ENCODE peak calls at places on chromosomes 11 and 22, in six cellular contexts. Y is GM12891, C is HepG2, D is H1, E is K562, R is GM12878. V is an unnamed sample.

GRCh38 chr11:37571248-37571647 is 973.2 kb upstream of the RAG2 start:
- DNase-seq in Y (no peak), E (no peak), D (no peak), C (no peak), R (no peak), V (no peak)

GRCh38 chr11:109424893-109425292 is 2.9 kb downstream of the C11orf87 start:
- DNase-seq in D (peak), R (no peak), C (peak), E (peak), Y (no peak), V (no peak)

GRCh38 chr11:91527380-91528030 is 697.1 kb upstream of the FAT3 start:
- DNase-seq in E (no peak), R (no peak), Y (no peak), C (no peak), D (no peak), V (no peak)

GRCh38 chr11:70511345-70511744 is 113.0 kb downstream of the CTTN start:
- DNase-seq in Y (no peak), D (no peak), R (no peak), E (peak), C (no peak), V (no peak)

GRCh38 chr22:20405931-20406685 is 12.2 kb downstream of the ZNF74 start:
- DNase-seq in D (no peak), R (no peak), E (no peak), C (no peak), Y (no peak), V (no peak)

GRCh38 chr11:114330373-114330772 is 34.2 kb downstream of the NNMT start:
- DNase-seq in E (no peak), R (no peak), D (no peak), C (no peak), Y (no peak), V (no peak)

GRCh38 chr11:86952933-86953637 is 2.1 kb downstream of the FZD4 start:
- DNase-seq in C (no peak), Y (no peak), D (no peak), R (no peak), E (no peak), V (no peak)

GRCh38 chr11:9459573-9460321 is 1.1 kb upstream of the ZNF143 start:
- DNase-seq in E (no peak), C (peak), D (no peak), R (no peak), Y (no peak), V (no peak)

GRCh38 chr11:28756977-28757376 is 648.8 kb downstream of the METTL15 start:
- DNase-seq in R (no peak), D (no peak), C (no peak), E (no peak), Y (no peak), V (no peak)

GRCh38 chr22:45341503-45341902 is 31.8 kb downstream of the FAM118A start:
- DNase-seq in E (no peak), R (no peak), D (no peak), C (no peak), Y (no peak), V (no peak)

GRCh38 chr22:23251445-23252093 is 71.3 kb downstream of the BCR start:
- DNase-seq in C (peak), E (peak), D (no peak), R (no peak), Y (no peak), V (no peak)

GRCh38 chr22:46542011-46542985 is 4.9 kb upstream of the CELSR1 start:
- DNase-seq in Y (peak), C (peak), D (peak), R (peak), E (peak), V (peak)

GRCh38 chr11:127002669-127003259 is 2.2 kb upstream of the KIRREL3 start:
- DNase-seq in R (no peak), E (no peak), C (no peak), Y (no peak), D (no peak), V (no peak)

GRCh38 chr11:133598879-133599278 is 66.6 kb upstream of the OPCML start:
- DNase-seq in C (no peak), R (no peak), E (no peak), Y (no peak), D (no peak), V (no peak)

GRCh38 chr22:47914481-47915097 is 1152.1 kb downstream of the TBC1D22A start:
- DNase-seq in R (no peak), Y (no peak), C (no peak), D (no peak), E (peak), V (no peak)

GRCh38 chr11:115784796-115785521 is 280.7 kb upstream of the CADM1 start:
- DNase-seq in C (no peak), Y (no peak), E (no peak), R (no peak), D (no peak), V (no peak)

GRCh38 chr11:36478700-36479329 is 31.3 kb downstream of the TRAF6 start:
- DNase-seq in D (no peak), E (no peak), Y (no peak), R (no peak), C (peak), V (no peak)

GRCh38 chr11:20089357-20089756 is 70.9 kb downstream of the DBX1 start:
- DNase-seq in R (no peak), Y (no peak), C (no peak), D (no peak), E (no peak), V (no peak)

GRCh38 chr22:24601217-24602104 is 1.5 kb upstream of the GGT1 start:
- DNase-seq in D (peak), Y (no peak), E (no peak), R (no peak), C (peak), V (no peak)

GRCh38 chr11:58658553-58659080 is 36.2 kb downstream of the CNTF start:
- DNase-seq in E (no peak), C (no peak), R (no peak), D (no peak), Y (no peak), V (no peak)

GRCh38 chr11:58654079-58654907 is 31.8 kb downstream of the CNTF start:
- DNase-seq in R (peak), D (peak), Y (peak), C (peak), E (peak), V (peak)

GRCh38 chr11:58656348-58656747 is 33.9 kb downstream of the CNTF start:
- DNase-seq in D (no peak), Y (no peak), R (no peak), C (no peak), E (no peak), V (no peak)

GRCh38 chr11:58652726-58653280 is 30.3 kb downstream of the CNTF start:
- DNase-seq in D (no peak), R (no peak), C (no peak), Y (no peak), E (no peak), V (no peak)

DNA sequence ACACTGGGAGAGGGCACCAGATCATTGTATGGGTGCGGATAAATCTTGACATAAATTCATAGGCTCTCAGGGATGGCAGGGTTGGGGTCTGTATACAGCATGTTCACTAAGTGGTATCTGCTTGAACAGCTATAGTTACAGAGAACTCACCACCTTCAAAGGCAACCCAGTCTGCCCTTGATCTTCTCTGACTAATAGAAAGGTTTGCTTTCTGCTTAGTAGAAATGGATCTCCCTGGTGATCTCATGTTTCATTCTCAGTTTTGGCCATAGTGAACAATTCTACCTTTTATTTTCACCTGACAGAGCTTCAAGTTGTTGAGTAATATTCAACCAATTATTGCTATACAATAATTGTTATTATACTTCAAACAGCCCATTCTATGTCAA is 32.4 kb downstream of the CNTF start:
- DNase-seq in D (no peak), R (no peak), E (no peak), C (no peak), Y (no peak), V (no peak)
- TF ChIP-seq TAF1 in D (no peak), R (no peak), E (no peak), C (no peak), Y (no peak), V (no peak)

GRCh38 chr11:129315781-129316579 is 59.7 kb upstream of the BARX2 start:
- DNase-seq in D (peak), E (no peak), C (peak), R (no peak), Y (no peak), V (no peak)
- TF ChIP-seq POLR2A in D (no peak), E (no peak), C (no peak), R (no peak), Y (no peak), V (no peak)

GRCh38 chr11:122748968-122749687 is 89.2 kb upstream of the CRTAM start:
- DNase-seq in Y (peak), E (no peak), D (no peak), R (peak), C (no peak), V (peak)
- TF ChIP-seq TAF1 in Y (no peak), E (no peak), D (no peak), R (no peak), C (no peak), V (no peak)

DNA sequence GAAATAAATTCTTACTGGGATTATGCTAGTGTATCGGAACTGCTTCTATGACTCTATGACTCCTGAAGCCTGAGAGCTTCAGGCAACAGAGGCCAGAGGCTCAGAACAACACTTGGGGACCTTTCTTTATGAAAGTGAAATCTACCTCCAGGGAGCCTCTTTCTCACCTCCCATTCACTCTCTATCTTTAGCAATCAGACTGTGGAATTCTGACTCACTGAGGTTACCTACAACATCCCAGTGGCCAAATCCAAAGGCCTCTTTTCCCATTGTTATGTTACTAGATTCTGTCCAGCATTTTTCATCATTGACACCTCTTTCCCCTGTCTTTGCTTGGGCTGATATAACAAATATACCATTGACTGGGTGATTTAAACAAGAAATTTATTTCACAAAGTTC is 14.1 kb upstream of the CYB5R2 start:
- DNase-seq in E (no peak), Y (no peak), R (no peak), D (no peak), C (no peak), V (no peak)
- TF ChIP-seq POLR2A in E (no peak), Y (no peak), R (no peak), D (no peak), C (no peak), V (no peak)

GRCh38 chr11:130160460-130161090 is 993 bp downstream of the ST14 start:
- DNase-seq in R (no peak), E (no peak), D (peak), C (no peak), Y (no peak), V (no peak)

GRCh38 chr11:130161441-130161840 is 1.9 kb downstream of the ST14 start:
- DNase-seq in C (no peak), R (no peak), D (no peak), Y (no peak), E (no peak), V (no peak)

GRCh38 chr11:130157840-130158239 is 1.7 kb upstream of the ST14 start:
- DNase-seq in D (no peak), R (no peak), E (no peak), Y (no peak), C (no peak), V (no peak)

GRCh38 chr11:130159139-130159538 is 443 bp upstream of the ST14 start:
- DNase-seq in E (no peak), Y (no peak), D (peak), C (no peak), R (no peak), V (no peak)

DNA sequence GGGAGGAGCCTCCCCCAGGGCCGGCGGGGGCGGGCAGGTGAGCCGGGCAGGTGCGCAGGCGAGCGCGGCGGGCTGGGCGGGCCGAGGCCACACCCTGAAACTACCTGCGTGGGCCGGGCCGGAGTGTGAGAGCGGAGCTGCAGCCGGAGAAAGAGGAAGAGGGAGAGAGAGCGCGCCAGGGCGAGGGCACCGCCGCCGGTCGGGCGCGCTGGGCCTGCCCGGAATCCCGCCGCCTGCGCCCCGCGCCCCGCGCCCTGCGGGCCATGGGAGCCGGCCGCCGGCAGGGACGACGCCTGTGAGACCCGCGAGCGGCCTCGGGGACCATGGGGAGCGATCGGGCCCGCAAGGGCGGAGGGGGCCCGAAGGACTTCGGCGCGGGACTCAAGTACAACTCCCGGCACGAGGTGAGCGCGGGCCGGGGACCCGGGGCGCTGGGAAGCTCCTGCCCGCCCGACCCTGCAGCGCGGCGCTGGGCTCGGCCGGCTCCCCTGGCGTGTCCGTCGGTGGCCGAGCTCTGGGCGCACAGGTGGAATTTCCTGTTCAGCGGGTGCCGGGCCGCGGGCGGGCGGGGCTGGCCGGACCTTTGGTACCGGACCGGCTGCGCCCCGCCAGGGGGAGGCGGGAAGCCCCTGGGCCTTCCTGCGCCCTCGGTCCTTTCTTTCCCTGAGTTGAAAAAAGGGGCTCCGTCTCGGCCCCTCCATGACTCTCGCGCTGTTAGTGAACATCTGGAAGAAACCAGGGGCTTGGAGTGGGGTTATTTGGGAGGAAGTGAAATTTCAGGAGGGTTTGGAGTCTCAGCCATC is at the start of gene ST14:
- DNase-seq in E (no peak), R (no peak), C (no peak), Y (no peak), D (peak), V (peak)
- TF ChIP-seq TAF1 in E (no peak), R (no peak), C (no peak), Y (no peak), D (peak), V (no peak)

GRCh38 chr11:119363874-119364590 is 17.5 kb downstream of the USP2 start:
- DNase-seq in Y (peak), R (no peak), C (no peak), D (peak), E (peak), V (peak)
- TF ChIP-seq POLR2A in Y (no peak), R (no peak), C (no peak), D (no peak), E (no peak), V (no peak)